ENCODE peak calls at places on chromosome 20, in six cellular contexts. Q is neural progenitor cell, L is A549, T is Panc1, O is right cardiac atrium, G is Peyer's patch. W is an unnamed sample.

GRCh38 chr20:53077373-53078205 is 105.4 kb downstream of the TSHZ2 start:
- DNase-seq in G (no peak), O (peak; percentile 28), L (no peak), Q (no peak), T (no peak), W (no peak)

GRCh38 chr20:53227523-53227922 is 255.4 kb downstream of the TSHZ2 start:
- DNase-seq in G (no peak), O (no peak), T (no peak), L (no peak), Q (no peak), W (no peak)

GRCh38 chr20:63522981-63523611 is 2.5 kb downstream of the PPDPF start:
- DNase-seq in L (no peak), Q (peak; percentile 1), G (no peak), T (no peak), O (peak; percentile 34), W (no peak)

GRCh38 chr20:62203378-62204030 is 16.6 kb downstream of the HRH3 start:
- DNase-seq in T (no peak), L (no peak), Q (no peak), G (no peak), O (peak; percentile 2), W (no peak)

GRCh38 chr20:52972190-52972937 is at the start of gene TSHZ2:
- DNase-seq in O (peak; percentile 53), L (peak; percentile 4), T (no peak), Q (peak; percentile 72), G (peak; percentile 52), W (peak; percentile 33)

GRCh38 chr20:64000906-64001305 is 20.0 kb downstream of the PRPF6 start:
- DNase-seq in Q (no peak), G (no peak), O (no peak), L (no peak), T (no peak), W (no peak)

GRCh38 chr20:60905919-60906318 is 346.1 kb upstream of the CDH4 start:
- DNase-seq in O (no peak), Q (no peak), L (no peak), G (no peak), T (no peak), W (no peak)

GRCh38 chr20:58852559-58853271 is at the start of gene GNAS:
- DNase-seq in Q (peak; percentile 91), G (peak; percentile 63), T (no peak), O (peak; percentile 72), L (peak; percentile 62), W (no peak)

GRCh38 chr20:58228484-58229197 is at the start of gene ANKRD60:
- DNase-seq in Q (peak; percentile 76), O (peak; percentile 44), T (no peak), L (no peak), G (no peak), W (no peak)

GRCh38 chr20:43003318-43003928 is 186.3 kb downstream of the PTPRT start:
- DNase-seq in L (no peak), O (no peak), G (no peak), Q (no peak), T (no peak), W (no peak)

GRCh38 chr20:16580127-16580526 is 6.9 kb upstream of the KIF16B start:
- DNase-seq in Q (peak; percentile 73), T (no peak), G (no peak), O (no peak), L (peak; percentile 33), W (no peak)

GRCh38 chr20:36744764-36745191 is 1.1 kb downstream of the NDRG3 start:
- DNase-seq in Q (peak; percentile 21), G (no peak), O (peak; percentile 55), T (no peak), L (no peak), W (no peak)

GRCh38 chr20:31837896-31838397 is 7.5 kb downstream of the FOXS1 start:
- DNase-seq in T (no peak), G (no peak), L (peak; percentile 39), Q (no peak), O (no peak), W (no peak)

GRCh38 chr20:22001886-22002285 is 296.4 kb downstream of the PAX1 start:
- DNase-seq in Q (no peak), O (no peak), T (no peak), L (no peak), G (no peak), W (no peak)

GRCh38 chr20:32006841-32007786 is 3.1 kb upstream of the CCM2L start:
- DNase-seq in L (no peak), T (no peak), G (no peak), Q (peak; percentile 49), O (no peak), W (no peak)

GRCh38 chr20:38270869-38271608 is 10.5 kb upstream of the KIAA1755 start:
- DNase-seq in O (peak; percentile 89), T (no peak), G (peak; percentile 41), L (peak; percentile 32), Q (no peak), W (no peak)

GRCh38 chr20:41137412-41138216 is at the start of gene PLCG1:
- DNase-seq in Q (peak; percentile 93), L (peak; percentile 63), O (peak; percentile 81), T (no peak), G (peak; percentile 91), W (peak; percentile 69)

GRCh38 chr20:5356921-5357320 is 40.2 kb upstream of the PROKR2 start:
- DNase-seq in T (no peak), O (no peak), G (no peak), L (no peak), Q (no peak), W (no peak)

GRCh38 chr20:34705008-34705382 is 851 bp downstream of the TP53INP2 start:
- DNase-seq in L (no peak), T (no peak), O (no peak), Q (peak; percentile 6), G (no peak), W (no peak)

GRCh38 chr20:34706022-34706875 is 2.1 kb downstream of the TP53INP2 start:
- DNase-seq in T (no peak), O (no peak), G (no peak), L (no peak), Q (no peak), W (no peak)

GRCh38 chr20:34704177-34705007 is at the start of gene TP53INP2:
- DNase-seq in T (no peak), O (peak; percentile 95), Q (peak; percentile 95), L (peak; percentile 89), G (peak; percentile 97), W (peak; percentile 92)

GRCh38 chr20:34706912-34707784 is 3.0 kb downstream of the TP53INP2 start:
- DNase-seq in T (no peak), G (no peak), L (no peak), O (no peak), Q (no peak), W (no peak)

DNA sequence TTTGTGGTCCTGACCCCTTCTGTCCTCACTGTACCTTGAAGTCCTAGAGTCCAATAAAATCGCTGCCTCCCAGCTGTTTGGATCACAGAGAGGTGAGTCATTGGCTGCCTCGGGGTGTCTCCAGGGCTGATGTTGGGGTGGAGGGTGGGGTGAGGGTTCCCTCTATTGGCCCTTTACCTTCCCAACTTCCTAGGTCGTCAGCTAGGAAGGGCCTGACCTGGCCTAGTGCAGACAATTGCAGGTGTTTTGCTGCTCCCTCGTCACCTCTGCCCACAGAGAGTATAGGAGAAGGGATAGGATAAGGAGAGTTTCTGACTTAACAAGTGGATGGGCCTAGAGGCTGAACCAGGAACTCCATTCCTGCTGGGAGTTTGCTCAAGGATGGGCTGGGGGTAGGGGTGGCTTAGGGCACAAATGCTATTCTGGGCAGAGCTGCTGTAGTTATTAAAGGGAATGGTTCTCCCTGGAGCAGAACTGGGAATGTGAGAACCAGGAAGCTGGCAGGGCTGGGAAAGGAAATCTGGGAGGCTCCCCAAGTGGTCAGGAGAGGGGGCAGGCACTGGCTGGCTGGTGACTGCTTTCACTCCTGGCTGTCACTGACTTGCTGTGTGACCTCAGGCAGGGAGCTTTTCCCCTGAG is 1.4 kb downstream of the TP53INP2 start:
- DNase-seq in G (peak; percentile 83), Q (no peak), O (peak; percentile 32), T (no peak), L (peak; percentile 65), W (peak; percentile 35)
- H3K4me3 ChIP-seq in G (no peak overlapping the region), Q (no peak overlapping the region), O (peak overlapping the region; percentile 76), T (peak overlapping the region; percentile 87), L (no peak overlapping the region), W (no peak overlapping the region)

GRCh38 chr20:24959591-24960301 is 10.7 kb downstream of the CST7 start:
- DNase-seq in L (no peak), G (peak; percentile 39), Q (no peak), O (no peak), T (no peak), W (no peak)

GRCh38 chr20:24960302-24960801 is 11.3 kb downstream of the CST7 start:
- DNase-seq in T (no peak), Q (no peak), L (no peak), O (no peak), G (peak; percentile 38), W (no peak)

GRCh38 chr20:24962182-24962492 is 13.1 kb downstream of the CST7 start:
- DNase-seq in L (no peak), T (no peak), Q (no peak), G (no peak), O (no peak), W (no peak)

GRCh38 chr20:24961384-24962181 is 12.5 kb downstream of the CST7 start:
- DNase-seq in L (no peak), T (no peak), Q (no peak), O (no peak), G (peak; percentile 19), W (no peak)

GRCh38 chr20:24960861-24961260 is 11.8 kb downstream of the CST7 start:
- DNase-seq in Q (no peak), L (no peak), T (no peak), G (no peak), O (no peak), W (no peak)
- H3K27ac ChIP-seq in Q (no peak overlapping the region), L (no peak overlapping the region), T (no peak overlapping the region), G (no peak overlapping the region), O (no peak overlapping the region), W (no peak overlapping the region)

GRCh38 chr20:47456041-47456537 is 45.6 kb upstream of the NCOA3 start:
- DNase-seq in G (no peak), Q (no peak), T (no peak), L (no peak), O (no peak), W (no peak)
- H3K4me1 ChIP-seq in G (no peaks in the 10 kb centered on the region), Q (no peaks in the 10 kb centered on the region), T (peaks cover 17% of the 10 kb centered on the region), L (peaks cover 73% of the 10 kb centered on the region), O (no peaks in the 10 kb centered on the region), W (no peaks in the 10 kb centered on the region)

DNA sequence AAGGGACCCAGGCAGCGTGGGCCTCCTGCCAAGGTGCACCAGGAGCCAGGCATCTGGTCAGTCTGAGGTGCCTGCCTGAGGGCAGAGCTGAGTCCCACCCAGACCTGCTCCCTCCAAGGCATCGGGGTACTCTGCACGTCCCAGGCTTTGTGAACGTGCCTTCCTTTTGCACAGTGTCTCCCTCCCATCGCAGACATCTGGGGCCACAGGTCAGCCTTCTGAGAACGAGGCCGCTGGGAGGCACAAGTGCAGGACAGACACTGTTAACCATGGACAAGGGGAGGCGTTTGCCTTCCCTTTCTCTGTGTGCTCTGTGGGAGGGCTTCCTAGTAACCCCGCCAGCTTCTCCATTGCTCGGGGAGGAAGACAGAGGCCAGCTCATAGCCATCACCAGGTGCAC is 47.6 kb downstream of the TFAP2C start:
- DNase-seq in T (no peak), L (no peak), Q (no peak), O (no peak), G (no peak), W (no peak)
- H3K4me3 ChIP-seq in T (no peak overlapping the region), L (no peak overlapping the region), Q (no peak overlapping the region), O (no peak overlapping the region), G (no peak overlapping the region), W (no peak overlapping the region)

GRCh38 chr20:49819702-49820101 is 7.1 kb downstream of the SLC9A8 start:
- DNase-seq in T (no peak), O (no peak), G (no peak), Q (no peak), L (no peak), W (no peak)
- H3K27ac ChIP-seq in T (no peak overlapping the region), O (no peak overlapping the region), G (no peak overlapping the region), Q (no peak overlapping the region), L (no peak overlapping the region), W (no peak overlapping the region)